ENCODE peak calls at places on chromosome 1, in five cellular contexts. One of them, this sample, is unnamed.

GRCh38 chr1:200530551-200531261 is 89.8 kb downstream of the KIF14 start:
- DNase-seq in stimulated activated CD4-positive, alpha-beta T cell treated with anti-CD3 and anti-CD28 coated beads, Interleukin-4, amount 100 ng/mL, for 4 hours: peak; percentile 12
- DNase-seq in SJSA1: no peak
- DNase-seq in SK-N-SH: no peak
- DNase-seq in left cardiac atrium: no peak
- DNase-seq in this sample: no peak

GRCh38 chr1:69671363-69672010 is 103.8 kb downstream of the LRRC7 start:
- DNase-seq in stimulated activated CD4-positive, alpha-beta T cell treated with anti-CD3 and anti-CD28 coated beads, Interleukin-4, amount 100 ng/mL, for 4 hours: no peak
- DNase-seq in SJSA1: no peak
- DNase-seq in SK-N-SH: no peak
- DNase-seq in left cardiac atrium: no peak
- DNase-seq in this sample: peak; percentile 90

GRCh38 chr1:56378376-56379070 is 200.8 kb downstream of the PLPP3 start:
- DNase-seq in stimulated activated CD4-positive, alpha-beta T cell treated with anti-CD3 and anti-CD28 coated beads, Interleukin-4, amount 100 ng/mL, for 4 hours: no peak
- DNase-seq in SJSA1: no peak
- DNase-seq in SK-N-SH: peak; percentile 68
- DNase-seq in left cardiac atrium: no peak
- DNase-seq in this sample: no peak

GRCh38 chr1:200342511-200343400 is 67.1 kb downstream of the ZNF281 start:
- DNase-seq in stimulated activated CD4-positive, alpha-beta T cell treated with anti-CD3 and anti-CD28 coated beads, Interleukin-4, amount 100 ng/mL, for 4 hours: no peak
- DNase-seq in SJSA1: no peak
- DNase-seq in SK-N-SH: no peak
- DNase-seq in left cardiac atrium: no peak
- DNase-seq in this sample: peak; percentile 12

GRCh38 chr1:71093938-71094337 is 13.1 kb upstream of the ZRANB2 start:
- DNase-seq in stimulated activated CD4-positive, alpha-beta T cell treated with anti-CD3 and anti-CD28 coated beads, Interleukin-4, amount 100 ng/mL, for 4 hours: no peak
- DNase-seq in SJSA1: no peak
- DNase-seq in SK-N-SH: peak; percentile 15
- DNase-seq in left cardiac atrium: no peak
- DNase-seq in this sample: peak; percentile 7

GRCh38 chr1:9593492-9594465 is 5.1 kb downstream of the TMEM201 start:
- DNase-seq in stimulated activated CD4-positive, alpha-beta T cell treated with anti-CD3 and anti-CD28 coated beads, Interleukin-4, amount 100 ng/mL, for 4 hours: peak; percentile 33
- DNase-seq in SJSA1: no peak
- DNase-seq in SK-N-SH: peak; percentile 93
- DNase-seq in left cardiac atrium: peak; percentile 84
- DNase-seq in this sample: peak; percentile 95

GRCh38 chr1:195934839-195935557 is 673.2 kb downstream of the KCNT2 start:
- DNase-seq in stimulated activated CD4-positive, alpha-beta T cell treated with anti-CD3 and anti-CD28 coated beads, Interleukin-4, amount 100 ng/mL, for 4 hours: no peak
- DNase-seq in SJSA1: no peak
- DNase-seq in SK-N-SH: peak; percentile 58
- DNase-seq in left cardiac atrium: no peak
- DNase-seq in this sample: no peak

GRCh38 chr1:66137235-66137634 is 344.5 kb downstream of the PDE4B start:
- DNase-seq in stimulated activated CD4-positive, alpha-beta T cell treated with anti-CD3 and anti-CD28 coated beads, Interleukin-4, amount 100 ng/mL, for 4 hours: no peak
- DNase-seq in SJSA1: no peak
- DNase-seq in SK-N-SH: no peak
- DNase-seq in left cardiac atrium: no peak
- DNase-seq in this sample: peak; percentile 34

GRCh38 chr1:221991221-221991620 is 249.3 kb upstream of the DUSP10 start:
- DNase-seq in stimulated activated CD4-positive, alpha-beta T cell treated with anti-CD3 and anti-CD28 coated beads, Interleukin-4, amount 100 ng/mL, for 4 hours: no peak
- DNase-seq in SJSA1: no peak
- DNase-seq in SK-N-SH: no peak
- DNase-seq in left cardiac atrium: no peak
- DNase-seq in this sample: peak; percentile 75

GRCh38 chr1:177600936-177601335 is 368.9 kb downstream of the SEC16B start:
- DNase-seq in stimulated activated CD4-positive, alpha-beta T cell treated with anti-CD3 and anti-CD28 coated beads, Interleukin-4, amount 100 ng/mL, for 4 hours: no peak
- DNase-seq in SJSA1: no peak
- DNase-seq in SK-N-SH: no peak
- DNase-seq in left cardiac atrium: no peak
- DNase-seq in this sample: no peak

GRCh38 chr1:199545780-199546179 is 481.7 kb upstream of the NR5A2 start:
- DNase-seq in stimulated activated CD4-positive, alpha-beta T cell treated with anti-CD3 and anti-CD28 coated beads, Interleukin-4, amount 100 ng/mL, for 4 hours: no peak
- DNase-seq in SJSA1: no peak
- DNase-seq in SK-N-SH: no peak
- DNase-seq in left cardiac atrium: no peak
- DNase-seq in this sample: no peak

GRCh38 chr1:204863024-204863423 is 7.6 kb upstream of the NFASC start:
- DNase-seq in stimulated activated CD4-positive, alpha-beta T cell treated with anti-CD3 and anti-CD28 coated beads, Interleukin-4, amount 100 ng/mL, for 4 hours: no peak
- DNase-seq in SJSA1: no peak
- DNase-seq in SK-N-SH: no peak
- DNase-seq in left cardiac atrium: no peak
- DNase-seq in this sample: no peak

GRCh38 chr1:217506878-217507277 is 124.0 kb downstream of the GPATCH2 start:
- DNase-seq in stimulated activated CD4-positive, alpha-beta T cell treated with anti-CD3 and anti-CD28 coated beads, Interleukin-4, amount 100 ng/mL, for 4 hours: no peak
- DNase-seq in SJSA1: no peak
- DNase-seq in SK-N-SH: no peak
- DNase-seq in left cardiac atrium: no peak
- DNase-seq in this sample: no peak

GRCh38 chr1:10856863-10857598 is 60.6 kb upstream of the CASZ1 start:
- DNase-seq in stimulated activated CD4-positive, alpha-beta T cell treated with anti-CD3 and anti-CD28 coated beads, Interleukin-4, amount 100 ng/mL, for 4 hours: no peak
- DNase-seq in SJSA1: no peak
- DNase-seq in SK-N-SH: no peak
- DNase-seq in left cardiac atrium: no peak
- DNase-seq in this sample: no peak

GRCh38 chr1:204438628-204439027 is 27.0 kb upstream of the PPP1R15B start:
- DNase-seq in stimulated activated CD4-positive, alpha-beta T cell treated with anti-CD3 and anti-CD28 coated beads, Interleukin-4, amount 100 ng/mL, for 4 hours: no peak
- DNase-seq in SJSA1: no peak
- DNase-seq in SK-N-SH: no peak
- DNase-seq in left cardiac atrium: peak; percentile 54
- DNase-seq in this sample: no peak

GRCh38 chr1:54600947-54601725 is 22.2 kb downstream of the FAM151A start:
- DNase-seq in stimulated activated CD4-positive, alpha-beta T cell treated with anti-CD3 and anti-CD28 coated beads, Interleukin-4, amount 100 ng/mL, for 4 hours: no peak
- DNase-seq in SJSA1: no peak
- DNase-seq in SK-N-SH: no peak
- DNase-seq in left cardiac atrium: no peak
- DNase-seq in this sample: no peak

GRCh38 chr1:63677497-63677896 is 84.3 kb downstream of the PGM1 start:
- DNase-seq in stimulated activated CD4-positive, alpha-beta T cell treated with anti-CD3 and anti-CD28 coated beads, Interleukin-4, amount 100 ng/mL, for 4 hours: no peak
- DNase-seq in SJSA1: no peak
- DNase-seq in SK-N-SH: no peak
- DNase-seq in left cardiac atrium: no peak
- DNase-seq in this sample: no peak

GRCh38 chr1:20151906-20152598 is 12.9 kb downstream of the PLA2G2F start:
- DNase-seq in stimulated activated CD4-positive, alpha-beta T cell treated with anti-CD3 and anti-CD28 coated beads, Interleukin-4, amount 100 ng/mL, for 4 hours: peak; percentile 76
- DNase-seq in SJSA1: peak; percentile 84
- DNase-seq in SK-N-SH: peak; percentile 94
- DNase-seq in left cardiac atrium: peak; percentile 90
- DNase-seq in this sample: peak; percentile 78

GRCh38 chr1:21262282-21263051 is 27.8 kb downstream of the ECE1 start:
- DNase-seq in stimulated activated CD4-positive, alpha-beta T cell treated with anti-CD3 and anti-CD28 coated beads, Interleukin-4, amount 100 ng/mL, for 4 hours: no peak
- DNase-seq in SJSA1: peak; percentile 82
- DNase-seq in SK-N-SH: peak; percentile 88
- DNase-seq in left cardiac atrium: peak; percentile 88
- DNase-seq in this sample: peak; percentile 50

GRCh38 chr1:54475357-54476230 is 69.4 kb upstream of the SSBP3 start:
- DNase-seq in stimulated activated CD4-positive, alpha-beta T cell treated with anti-CD3 and anti-CD28 coated beads, Interleukin-4, amount 100 ng/mL, for 4 hours: peak; percentile 18
- DNase-seq in SJSA1: no peak
- DNase-seq in SK-N-SH: peak; percentile 85
- DNase-seq in left cardiac atrium: no peak
- DNase-seq in this sample: no peak

GRCh38 chr1:234437423-234438171 is 41.4 kb downstream of the TARBP1 start:
- DNase-seq in stimulated activated CD4-positive, alpha-beta T cell treated with anti-CD3 and anti-CD28 coated beads, Interleukin-4, amount 100 ng/mL, for 4 hours: no peak
- DNase-seq in SJSA1: no peak
- DNase-seq in SK-N-SH: peak; percentile 50
- DNase-seq in left cardiac atrium: no peak
- DNase-seq in this sample: no peak

GRCh38 chr1:206470692-206471414 is 577 bp downstream of the IKBKE start:
- DNase-seq in stimulated activated CD4-positive, alpha-beta T cell treated with anti-CD3 and anti-CD28 coated beads, Interleukin-4, amount 100 ng/mL, for 4 hours: peak; percentile 32
- DNase-seq in SJSA1: peak; percentile 68
- DNase-seq in SK-N-SH: no peak
- DNase-seq in left cardiac atrium: no peak
- DNase-seq in this sample: peak; percentile 25

GRCh38 chr1:95145493-95145892 is 28.3 kb downstream of the TLCD4 start:
- DNase-seq in stimulated activated CD4-positive, alpha-beta T cell treated with anti-CD3 and anti-CD28 coated beads, Interleukin-4, amount 100 ng/mL, for 4 hours: no peak
- DNase-seq in SJSA1: no peak
- DNase-seq in SK-N-SH: no peak
- DNase-seq in left cardiac atrium: no peak
- DNase-seq in this sample: no peak

This sample was measured in MV-4-11.